ENCODE peak calls at places on chromosome 3, in five cellular contexts. One of them, this sample, is unnamed.
A peak's percentile ranks its signal among the peaks of the same experiment; 100 is the strongest.

GRCh38 chr3:141699349-141699748 is 38.7 kb upstream of the RNF7 start:
- DNase-seq in K562: no peak
- DNase-seq in H1: no peak
- DNase-seq in HCT116: no peak
- DNase-seq in GM12878: no peak
- DNase-seq in this sample: no peak

GRCh38 chr3:44109997-44110396 is 131.7 kb upstream of the TOPAZ1 start:
- DNase-seq in K562: no peak
- DNase-seq in HCT116: no peak
- DNase-seq in GM12878: no peak
- DNase-seq in H1: no peak
- DNase-seq in this sample: no peak

GRCh38 chr3:187973977-187974856 is 179.7 kb upstream of the LPP start:
- DNase-seq in H1: no peak
- DNase-seq in K562: no peak
- DNase-seq in GM12878: no peak
- DNase-seq in HCT116: no peak
- DNase-seq in this sample: no peak

GRCh38 chr3:60079076-60079475 is 1029.3 kb upstream of the CFAP20DC start:
- DNase-seq in K562: no peak
- DNase-seq in GM12878: no peak
- DNase-seq in H1: no peak
- DNase-seq in HCT116: no peak
- DNase-seq in this sample: no peak

GRCh38 chr3:65439641-65440040 is 599.1 kb downstream of the MAGI1 start:
- DNase-seq in H1: peak; percentile 59
- DNase-seq in GM12878: no peak
- DNase-seq in K562: peak; percentile 27
- DNase-seq in HCT116: peak; percentile 6
- DNase-seq in this sample: peak; percentile 32

GRCh38 chr3:28575100-28575747 is 226.6 kb upstream of the AZI2 start:
- DNase-seq in K562: no peak
- DNase-seq in HCT116: no peak
- DNase-seq in H1: no peak
- DNase-seq in GM12878: no peak
- DNase-seq in this sample: no peak

GRCh38 chr3:149713730-149714654 is 38.3 kb downstream of the COMMD2 start:
- DNase-seq in H1: no peak
- DNase-seq in HCT116: no peak
- DNase-seq in K562: no peak
- DNase-seq in GM12878: no peak
- DNase-seq in this sample: peak; percentile 52

GRCh38 chr3:65635661-65636060 is 403.1 kb downstream of the MAGI1 start:
- DNase-seq in GM12878: no peak
- DNase-seq in H1: no peak
- DNase-seq in HCT116: no peak
- DNase-seq in K562: no peak
- DNase-seq in this sample: no peak

GRCh38 chr3:195080571-195081141 is 190.3 kb downstream of the XXYLT1 start:
- DNase-seq in HCT116: no peak
- DNase-seq in K562: no peak
- DNase-seq in H1: no peak
- DNase-seq in GM12878: no peak
- DNase-seq in this sample: peak; percentile 14

GRCh38 chr3:40720863-40721262 is 196.1 kb downstream of the ZNF621 start:
- DNase-seq in K562: no peak
- DNase-seq in H1: no peak
- DNase-seq in HCT116: no peak
- DNase-seq in GM12878: no peak
- DNase-seq in this sample: no peak

GRCh38 chr3:171380084-171380483 is 80.1 kb downstream of the TNIK start:
- DNase-seq in H1: no peak
- DNase-seq in GM12878: no peak
- DNase-seq in HCT116: no peak
- DNase-seq in K562: no peak
- DNase-seq in this sample: no peak

GRCh38 chr3:171385086-171385485 is 75.1 kb downstream of the TNIK start:
- DNase-seq in GM12878: no peak
- DNase-seq in H1: no peak
- DNase-seq in HCT116: no peak
- DNase-seq in K562: no peak
- DNase-seq in this sample: no peak

GRCh38 chr3:171384101-171384891 is 75.9 kb downstream of the TNIK start:
- DNase-seq in H1: no peak
- DNase-seq in GM12878: no peak
- DNase-seq in K562: no peak
- DNase-seq in HCT116: no peak
- DNase-seq in this sample: no peak

GRCh38 chr3:171380711-171381435 is 79.3 kb downstream of the TNIK start:
- DNase-seq in H1: no peak
- DNase-seq in HCT116: no peak
- DNase-seq in K562: no peak
- DNase-seq in GM12878: no peak
- DNase-seq in this sample: no peak

DNA sequence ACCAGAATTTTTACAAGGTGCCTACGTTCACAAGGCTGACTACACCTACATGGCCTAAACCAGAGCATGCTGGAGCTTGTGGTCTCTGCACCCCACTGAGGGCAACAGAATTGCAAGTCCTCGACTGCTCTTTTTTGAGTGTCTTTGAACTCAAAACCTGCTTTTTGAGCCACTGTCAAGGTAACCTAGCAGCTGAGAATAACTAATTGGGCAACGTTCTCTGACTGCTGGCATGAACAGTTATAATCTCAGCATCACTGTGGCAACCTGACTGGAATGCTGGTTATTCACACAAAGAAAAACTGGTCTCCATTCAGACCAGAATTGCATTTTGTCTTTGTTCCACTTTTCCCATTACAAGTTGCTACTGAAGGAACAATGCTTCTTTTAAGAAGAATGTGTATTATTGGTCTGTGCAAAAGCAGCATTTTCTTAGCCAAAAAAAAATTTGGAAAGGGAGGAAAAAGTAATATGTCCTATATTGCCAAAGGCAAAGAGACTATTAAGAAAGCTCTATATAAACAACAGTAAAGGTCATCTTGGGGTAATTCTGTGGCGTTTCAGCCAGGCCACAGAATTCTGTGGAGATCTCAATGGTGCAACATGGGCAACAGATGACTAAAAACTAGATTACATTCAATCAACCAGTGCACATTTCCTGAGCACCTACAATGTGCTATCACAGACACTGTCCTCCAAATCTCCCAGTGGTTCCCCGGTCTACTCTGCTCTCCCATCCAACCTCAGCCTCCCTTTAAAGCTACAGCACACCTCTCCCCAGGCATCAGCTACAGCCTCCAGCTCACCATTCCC is 76.8 kb downstream of the TNIK start:
- DNase-seq in K562: no peak
- DNase-seq in GM12878: no peak
- DNase-seq in HCT116: no peak
- DNase-seq in H1: no peak
- DNase-seq in this sample: no peak
- TF ChIP-seq ZNF274 in K562: no peak
- TF ChIP-seq ZNF274 in GM12878: no peak
- TF ChIP-seq ZNF274 in HCT116: no peak
- TF ChIP-seq ZNF274 in H1: no peak
- TF ChIP-seq ZNF274 in this sample: no peak

GRCh38 chr3:27354588-27355203 is 14.5 kb downstream of the NEK10 start:
- DNase-seq in HCT116: no peak
- DNase-seq in H1: no peak
- DNase-seq in GM12878: no peak
- DNase-seq in K562: no peak
- DNase-seq in this sample: no peak

GRCh38 chr3:27358372-27358771 is 10.8 kb downstream of the NEK10 start:
- DNase-seq in K562: no peak
- DNase-seq in HCT116: no peak
- DNase-seq in GM12878: no peak
- DNase-seq in H1: no peak
- DNase-seq in this sample: no peak

GRCh38 chr3:27356976-27357375 is 12.2 kb downstream of the NEK10 start:
- DNase-seq in HCT116: no peak
- DNase-seq in GM12878: no peak
- DNase-seq in H1: no peak
- DNase-seq in K562: no peak
- DNase-seq in this sample: no peak

GRCh38 chr3:27360113-27361078 is 8.8 kb downstream of the NEK10 start:
- DNase-seq in GM12878: no peak
- DNase-seq in HCT116: no peak
- DNase-seq in H1: no peak
- DNase-seq in K562: no peak
- DNase-seq in this sample: peak; percentile 99

DNA sequence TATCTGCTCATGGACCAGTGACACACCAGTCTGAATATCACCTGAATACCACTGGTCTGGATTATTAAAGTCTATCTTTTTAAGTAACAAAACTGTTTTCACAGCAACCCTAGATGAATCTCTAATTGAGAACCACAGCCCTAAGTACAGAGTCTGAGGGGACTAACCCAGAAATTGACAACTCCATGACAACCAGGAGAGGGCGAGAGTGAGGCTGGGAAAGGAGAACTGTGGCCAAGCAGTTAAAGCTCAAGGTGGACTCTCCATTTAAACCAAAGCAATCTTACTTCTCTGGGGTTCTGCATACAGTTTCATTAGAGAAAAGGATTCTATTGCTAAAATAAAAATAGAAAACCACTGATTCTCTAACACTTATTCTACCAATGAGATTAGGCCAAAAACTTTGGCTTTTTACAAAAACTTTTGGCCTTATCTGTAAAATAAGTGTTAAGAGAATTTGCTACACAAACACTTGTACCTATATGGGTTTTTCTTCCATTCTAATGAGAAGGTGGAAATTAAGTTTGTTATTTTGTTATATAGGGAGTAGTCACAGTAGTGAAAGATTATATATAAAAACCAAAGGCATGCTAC is 11.4 kb downstream of the NEK10 start:
- DNase-seq in H1: peak; percentile 55
- DNase-seq in GM12878: no peak
- DNase-seq in K562: peak; percentile 33
- DNase-seq in HCT116: peak; percentile 59
- DNase-seq in this sample: peak; percentile 74
- TF ChIP-seq ATF3 in H1: no peak
- TF ChIP-seq ATF3 in GM12878: no peak
- TF ChIP-seq ATF3 in K562: no peak
- TF ChIP-seq ATF3 in HCT116: no peak
- TF ChIP-seq ATF3 in this sample: no peak

DNA sequence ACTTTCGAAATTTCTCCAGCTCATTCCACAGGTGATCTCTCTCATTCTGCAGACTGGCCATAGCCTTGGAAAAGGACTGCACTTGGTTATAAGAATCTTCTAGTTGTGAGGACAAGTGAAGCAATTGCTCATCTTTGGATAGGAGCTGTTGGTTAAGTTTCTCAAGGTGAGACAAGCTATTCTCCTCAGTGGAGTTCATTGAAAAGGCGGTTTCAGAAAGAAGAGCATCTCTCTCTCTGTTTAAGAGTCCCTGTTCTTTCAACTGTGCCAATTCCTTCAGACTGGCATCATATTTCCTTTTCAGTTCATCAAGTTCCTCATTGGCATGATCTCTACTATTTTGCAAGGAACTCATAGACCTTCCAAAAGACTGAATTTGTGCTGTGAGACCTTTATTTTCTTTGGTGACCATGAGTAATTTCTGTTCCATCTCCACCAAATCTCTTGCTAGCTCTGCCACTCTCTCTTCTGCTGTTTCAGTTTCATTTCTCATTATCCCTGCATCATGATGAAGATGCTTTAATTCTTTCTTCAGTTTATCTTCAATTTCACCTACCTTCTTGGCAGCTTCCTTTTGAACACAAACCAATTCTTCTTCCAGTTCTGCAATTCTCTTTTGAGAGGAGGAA is 30.2 kb upstream of the HCLS1 start:
- DNase-seq in K562: no peak
- DNase-seq in HCT116: no peak
- DNase-seq in GM12878: peak; percentile 23
- DNase-seq in H1: no peak
- DNase-seq in this sample: no peak
- H3K4me2 ChIP-seq in K562: no peak overlapping the region
- H3K4me2 ChIP-seq in HCT116: no peak overlapping the region
- H3K4me2 ChIP-seq in GM12878: peak overlapping the region; percentile 23
- H3K4me2 ChIP-seq in H1: no peak overlapping the region
- H3K4me2 ChIP-seq in this sample: no peak overlapping the region

DNA sequence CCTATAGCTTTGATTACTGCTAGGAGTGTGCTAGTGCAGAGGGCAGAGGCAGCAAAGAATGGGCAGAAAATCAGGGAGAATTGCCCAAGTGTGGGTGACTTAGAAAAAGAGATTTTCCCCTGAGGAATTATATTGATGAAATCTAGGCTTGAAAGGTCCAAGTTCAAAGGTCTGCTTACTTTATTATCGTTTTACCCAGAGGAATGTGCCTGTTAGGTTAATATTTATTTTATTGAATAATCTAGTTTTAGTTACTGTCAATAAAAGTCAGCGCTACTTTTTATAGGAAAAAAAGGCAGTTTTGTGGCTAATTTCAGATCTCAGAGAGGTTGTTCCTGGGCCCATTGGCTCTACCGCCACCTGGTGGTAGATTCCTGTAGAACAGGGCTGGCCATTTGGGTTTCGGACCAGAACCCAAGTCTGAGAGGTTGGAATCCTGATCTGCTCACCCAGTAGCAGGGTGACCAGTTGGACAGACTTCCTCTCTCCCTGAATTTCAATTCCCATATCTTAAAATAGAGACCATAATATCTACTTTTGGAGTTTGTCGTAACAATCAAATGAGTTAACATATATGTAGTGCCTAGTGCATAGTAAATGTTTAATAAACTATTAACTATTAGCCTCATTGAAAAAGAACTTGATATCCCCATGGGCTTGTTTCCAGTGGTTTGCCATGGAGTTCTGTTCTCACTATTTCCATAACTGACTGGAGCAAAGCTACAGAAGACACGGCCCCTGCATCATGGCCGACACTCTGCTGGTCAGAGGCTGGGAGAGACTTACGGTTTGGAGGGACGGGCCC is 62.7 kb upstream of the ZNF148 start:
- DNase-seq in GM12878: no peak
- DNase-seq in K562: peak; percentile 53
- DNase-seq in H1: peak; percentile 90
- DNase-seq in HCT116: peak; percentile 29
- DNase-seq in this sample: peak; percentile 32
- TF ChIP-seq ZNF274 in GM12878: no peak
- TF ChIP-seq ZNF274 in K562: no peak
- TF ChIP-seq ZNF274 in H1: no peak
- TF ChIP-seq ZNF274 in HCT116: no peak
- TF ChIP-seq ZNF274 in this sample: no peak

GRCh38 chr3:153640689-153641308 is 478.8 kb downstream of the RAP2B start:
- DNase-seq in K562: no peak
- DNase-seq in H1: peak; percentile 47
- DNase-seq in HCT116: no peak
- DNase-seq in GM12878: no peak
- DNase-seq in this sample: no peak
- TF ChIP-seq ATF3 in K562: no peak
- TF ChIP-seq ATF3 in H1: no peak
- TF ChIP-seq ATF3 in HCT116: no peak
- TF ChIP-seq ATF3 in GM12878: no peak
- TF ChIP-seq ATF3 in this sample: no peak

DNA sequence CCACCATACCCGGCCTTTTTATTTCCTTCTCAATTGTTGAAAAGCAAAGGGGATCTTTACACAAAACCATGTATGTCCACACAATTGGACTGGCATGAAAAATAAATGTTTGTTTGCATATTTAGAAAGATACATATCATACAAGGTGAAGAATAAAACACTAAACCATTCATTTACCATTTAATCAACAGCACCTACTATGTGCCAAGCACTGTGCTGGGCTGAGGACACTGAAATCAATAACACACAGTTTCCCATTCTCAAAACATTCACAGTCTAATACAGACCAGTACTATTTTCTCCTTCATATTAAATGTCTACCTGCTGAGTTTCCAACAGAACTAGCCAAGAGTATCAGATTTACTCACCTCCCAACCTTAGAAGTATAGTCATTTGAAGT is 84.7 kb downstream of the IGF2BP2 start:
- DNase-seq in HCT116: no peak
- DNase-seq in H1: no peak
- DNase-seq in K562: no peak
- DNase-seq in GM12878: no peak
- DNase-seq in this sample: no peak
- H3K4me2 ChIP-seq in HCT116: no peak overlapping the region
- H3K4me2 ChIP-seq in H1: no peak overlapping the region
- H3K4me2 ChIP-seq in K562: no peak overlapping the region
- H3K4me2 ChIP-seq in GM12878: no peak overlapping the region
- H3K4me2 ChIP-seq in this sample: no peak overlapping the region

This sample was measured in HepG2.